ENCODE peak calls at places on chromosomes 3 and 15, in nine cellular contexts. A, C, E, T, Y, L, V, K and R are unnamed samples.

GRCh38 chr3:38985581-38985980 is 66.2 kb downstream of the SCN11A start:
- DNase-seq in A (no peak), C (no peak), E (no peak), T (no peak), Y (no peak), L (no peak), V (no peak), K (no peak), R (no peak)

GRCh38 chr3:58521002-58521670 is 15.9 kb downstream of the ACOX2 start:
- DNase-seq in A (no peak), C (no peak), E (no peak), T (no peak), Y (no peak), L (no peak), V (no peak), K (no peak), R (no peak)

GRCh38 chr3:36796896-36797295 is 32.5 kb upstream of the DCLK3 start:
- DNase-seq in A (no peak), C (no peak), E (no peak), T (no peak), Y (no peak), L (no peak), V (no peak), K (no peak), R (no peak)

GRCh38 chr3:10185804-10186762 is 21.4 kb downstream of the IRAK2 start:
- DNase-seq in A (no peak), C (no peak), E (no peak), T (no peak), Y (no peak), L (no peak), V (no peak), K (no peak), R (no peak)

GRCh38 chr15:40002295-40002694 is 36.7 kb downstream of the SRP14 start:
- DNase-seq in A (no peak), C (no peak), E (no peak), T (no peak), Y (no peak), L (peak), V (peak), K (no peak), R (no peak)

GRCh38 chr3:30343067-30343831 is 263.2 kb upstream of the TGFBR2 start:
- DNase-seq in A (no peak), C (no peak), E (no peak), T (no peak), Y (no peak), L (no peak), V (no peak), K (no peak), R (no peak)

GRCh38 chr15:101108458-101108775 is 143.4 kb downstream of the CHSY1 start:
- DNase-seq in A (no peak), C (no peak), E (no peak), T (no peak), Y (no peak), L (no peak), V (no peak), K (no peak), R (no peak)

GRCh38 chr3:51670053-51670666 is 892 bp upstream of the TEX264 start:
- DNase-seq in A (no peak), C (no peak), E (no peak), T (no peak), Y (peak), L (no peak), V (no peak), K (no peak), R (no peak)

GRCh38 chr15:47384776-47385175 is 332.5 kb upstream of the SEMA6D start:
- DNase-seq in A (no peak), C (no peak), E (no peak), T (no peak), Y (no peak), L (no peak), V (no peak), K (no peak), R (no peak)

GRCh38 chr3:39911465-39912309 is 102.3 kb downstream of the MYRIP start:
- DNase-seq in A (no peak), C (no peak), E (no peak), T (no peak), Y (no peak), L (peak), V (no peak), K (no peak), R (no peak)

DNA sequence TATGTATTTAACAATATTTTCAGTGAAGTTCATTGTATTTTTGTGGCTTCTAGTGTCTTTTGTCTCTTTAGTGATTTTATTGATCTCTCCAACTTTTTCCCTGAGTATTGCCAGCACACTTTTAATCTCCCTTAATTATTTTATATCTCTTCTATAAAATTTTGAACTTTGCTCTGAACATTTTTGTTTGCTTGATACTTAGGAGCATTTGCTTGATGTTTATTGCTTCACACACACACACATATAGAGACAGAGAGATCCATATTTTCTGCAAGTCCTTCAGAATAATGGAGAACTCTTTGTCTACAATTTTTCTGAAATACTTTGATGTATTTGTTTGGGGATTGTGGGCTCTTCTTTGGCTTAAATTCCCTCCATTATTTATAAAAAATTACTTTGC is 213.8 kb downstream of the SLC9A9 start:
- DNase-seq in A (no peak), C (no peak), E (no peak), T (no peak), Y (no peak), L (no peak), V (no peak), K (no peak), R (no peak)
- H3K4me3 ChIP-seq in A (no peak), C (no peak), E (no peak), T (no peak), Y (no peak), L (no peak), V (no peak), K (no peak), R (no peak)

DNA sequence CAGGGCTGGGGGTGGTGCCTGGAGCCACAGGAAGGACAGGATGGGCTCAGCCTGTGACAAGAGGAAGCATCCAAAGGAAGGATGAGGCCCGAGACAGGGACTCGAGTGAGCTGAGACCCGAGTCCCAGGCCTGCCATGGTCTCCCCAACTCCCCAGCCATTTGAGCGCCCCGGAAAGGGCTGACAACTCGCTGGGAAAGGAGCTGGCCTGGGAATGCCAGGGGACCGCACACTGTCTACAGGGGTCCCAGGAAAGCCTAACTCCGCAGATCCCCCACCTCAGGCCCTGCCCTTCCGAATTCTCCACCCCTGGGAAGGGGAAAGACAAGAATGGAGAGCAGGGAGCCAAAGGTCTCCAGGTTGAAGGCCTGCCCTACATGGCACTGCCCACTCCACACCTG is 21.0 kb upstream of the SHISA5 start:
- DNase-seq in A (no peak), C (no peak), E (no peak), T (no peak), Y (no peak), L (no peak), V (no peak), K (no peak), R (no peak)
- TF ChIP-seq POLR2AphosphoS5 in A (no peak), C (no peak), E (no peak), T (peak), Y (no peak), L (no peak), V (no peak), K (no peak), R (no peak)

DNA sequence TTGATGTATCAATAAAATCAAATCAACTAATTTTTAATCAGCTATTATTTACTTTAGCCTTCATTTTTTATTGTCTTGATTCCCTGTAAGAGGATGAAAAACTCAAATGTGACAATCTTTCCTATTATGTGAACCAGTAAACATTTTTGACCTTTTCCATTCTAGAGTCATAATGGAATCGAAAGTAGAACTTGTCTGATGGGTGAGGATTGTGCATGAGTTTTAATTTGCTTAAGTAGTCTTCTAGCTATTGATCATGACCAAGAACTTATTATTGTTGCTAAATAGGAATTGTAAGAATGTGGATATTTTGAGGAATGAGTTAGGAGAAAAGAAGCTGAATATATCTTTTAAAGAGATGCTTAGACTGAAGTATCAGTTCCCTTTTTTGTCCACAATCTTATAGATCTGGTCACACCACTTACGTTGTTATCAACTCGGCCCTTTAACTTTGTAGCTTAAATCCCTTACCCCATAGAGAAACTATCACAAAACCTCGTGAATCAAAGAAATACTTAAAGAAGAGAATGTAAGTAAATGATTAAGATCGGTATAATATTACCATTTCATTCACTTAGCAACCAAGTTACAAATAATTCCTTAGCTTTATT is 147.3 kb downstream of the TP63 start:
- DNase-seq in A (no peak), C (no peak), E (no peak), T (no peak), Y (no peak), L (no peak), V (no peak), K (no peak), R (no peak)
- H3K27ac ChIP-seq in A (no peak), C (no peak), E (no peak), T (no peak), Y (no peak), L (no peak), V (no peak), K (no peak), R (no peak)

DNA sequence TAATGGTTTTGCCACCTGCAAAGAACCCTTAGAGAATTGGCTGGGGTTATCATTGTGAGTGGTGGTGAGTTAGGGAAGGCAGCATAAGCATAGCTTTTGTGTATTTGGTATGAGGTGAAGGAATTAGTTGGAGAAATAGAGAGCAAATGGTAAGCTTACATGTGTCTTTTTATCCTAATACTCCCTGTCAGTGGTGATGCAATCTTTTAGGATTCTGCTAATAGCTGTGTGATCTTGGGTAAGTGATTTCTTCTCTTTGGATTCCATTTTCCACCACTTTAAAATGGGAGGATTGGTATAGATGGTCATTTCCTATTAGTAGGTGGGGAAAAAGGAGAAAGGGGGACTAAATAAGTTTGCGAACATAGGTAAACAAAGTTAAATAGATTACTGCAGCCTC is 30.9 kb downstream of the PIAS1 start:
- DNase-seq in A (no peak), C (no peak), E (no peak), T (no peak), Y (no peak), L (no peak), V (no peak), K (no peak), R (no peak)
- H3K4me3 ChIP-seq in A (no peak), C (no peak), E (no peak), T (no peak), Y (no peak), L (no peak), V (no peak), K (no peak), R (no peak)

GRCh38 chr15:67180035-67180434 is 74.4 kb downstream of the AAGAB start:
- DNase-seq in A (no peak), C (no peak), E (no peak), T (no peak), Y (no peak), L (no peak), V (no peak), K (peak), R (no peak)

GRCh38 chr15:67180514-67181191 is 73.8 kb downstream of the AAGAB start:
- DNase-seq in A (peak), C (no peak), E (no peak), T (no peak), Y (no peak), L (peak), V (no peak), K (peak), R (no peak)

GRCh38 chr15:67181221-67181639 is 73.2 kb downstream of the AAGAB start:
- DNase-seq in A (no peak), C (no peak), E (no peak), T (no peak), Y (no peak), L (no peak), V (no peak), K (peak), R (no peak)

GRCh38 chr15:67178569-67179210 is 75.8 kb downstream of the AAGAB start:
- DNase-seq in A (no peak), C (no peak), E (no peak), T (no peak), Y (no peak), L (no peak), V (no peak), K (peak), R (no peak)

DNA sequence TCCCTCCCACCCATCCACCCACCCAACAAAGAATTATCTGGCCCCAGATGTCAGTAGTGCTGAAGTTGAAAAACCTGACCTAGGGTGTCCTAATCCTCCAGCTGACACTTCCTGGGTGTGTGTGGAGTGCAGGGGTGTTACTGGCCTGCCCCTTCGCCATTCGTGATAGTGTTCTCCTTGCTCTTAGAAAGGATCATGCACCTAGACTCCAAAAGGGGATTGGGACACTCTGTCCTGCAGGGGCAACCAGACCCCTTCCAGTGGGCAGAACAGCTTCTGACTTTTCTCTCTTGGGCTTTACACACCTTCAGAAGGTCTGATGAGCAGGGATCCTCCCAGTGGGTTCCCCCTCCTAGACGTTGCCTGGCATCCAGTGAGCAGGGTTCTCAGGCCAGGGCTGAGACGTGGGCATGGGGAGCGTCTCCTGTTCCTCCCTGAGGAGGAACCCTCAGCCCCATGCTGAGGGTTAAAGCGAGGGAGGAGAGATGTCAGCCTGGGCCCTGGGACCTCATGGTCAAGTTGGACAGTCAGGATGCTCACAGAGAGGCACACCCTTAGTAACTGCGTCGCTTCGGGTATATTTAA is 75.0 kb downstream of the AAGAB start:
- DNase-seq in A (no peak), C (no peak), E (no peak), T (no peak), Y (no peak), L (no peak), V (no peak), K (peak), R (no peak)
- TF ChIP-seq POLR2AphosphoS5 in A (no peak), C (no peak), E (no peak), T (no peak), Y (no peak), L (no peak), V (no peak), K (no peak), R (no peak)

GRCh38 chr3:45949432-45949831 is 6.2 kb downstream of the CXCR6 start:
- DNase-seq in A (no peak), C (no peak), E (no peak), T (no peak), Y (no peak), L (no peak), V (no peak), K (peak), R (no peak)
- H3K27ac ChIP-seq in A (no peak), C (no peak), E (no peak), T (no peak), Y (peak), L (no peak), V (no peak), K (no peak), R (no peak)

GRCh38 chr3:106570426-106570825 is 701.6 kb upstream of the CBLB start:
- DNase-seq in A (no peak), C (no peak), E (no peak), T (no peak), Y (no peak), L (no peak), V (no peak), K (no peak), R (no peak)
- H3K4me3 ChIP-seq in A (no peak), C (no peak), E (no peak), T (no peak), Y (no peak), L (no peak), V (no peak), K (no peak), R (no peak)

GRCh38 chr3:64620020-64620419 is 67.8 kb downstream of the ADAMTS9 start:
- DNase-seq in A (no peak), C (no peak), E (no peak), T (no peak), Y (no peak), L (no peak), V (no peak), K (no peak), R (no peak)

GRCh38 chr3:64619216-64619615 is 68.6 kb downstream of the ADAMTS9 start:
- DNase-seq in A (no peak), C (no peak), E (no peak), T (no peak), Y (no peak), L (no peak), V (no peak), K (no peak), R (no peak)

GRCh38 chr3:64617610-64618009 is 70.2 kb downstream of the ADAMTS9 start:
- DNase-seq in A (no peak), C (no peak), E (no peak), T (no peak), Y (no peak), L (no peak), V (no peak), K (no peak), R (no peak)

GRCh38 chr3:64612916-64613526 is 74.8 kb downstream of the ADAMTS9 start:
- DNase-seq in A (peak), C (no peak), E (no peak), T (no peak), Y (no peak), L (peak), V (no peak), K (no peak), R (no peak)

DNA sequence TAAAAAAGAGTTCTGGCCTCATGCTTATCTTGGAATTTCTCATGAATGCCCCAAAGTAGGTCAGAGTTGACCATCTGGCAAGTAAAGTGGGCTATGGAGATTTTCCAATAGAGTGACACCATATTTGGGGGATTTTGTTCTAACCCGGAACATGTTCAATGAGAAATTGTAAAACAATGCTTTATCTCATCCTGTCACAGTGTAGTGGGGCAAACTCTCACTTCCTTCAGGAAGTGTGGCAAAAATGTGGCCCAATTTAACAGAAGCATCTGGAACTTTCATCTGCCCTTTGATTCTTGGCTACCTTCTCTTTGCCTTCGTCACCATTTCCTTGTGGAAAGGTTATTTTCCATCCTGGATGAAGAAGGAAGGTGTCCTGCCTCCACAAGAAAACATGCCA is 70.8 kb downstream of the ADAMTS9 start:
- DNase-seq in A (no peak), C (no peak), E (no peak), T (no peak), Y (no peak), L (no peak), V (no peak), K (no peak), R (no peak)
- TF ChIP-seq POLR2AphosphoS5 in A (no peak), C (peak), E (no peak), T (no peak), Y (peak), L (no peak), V (no peak), K (no peak), R (peak)